ENCODE peak calls at places on chromosomes 11 and 22, in four cellular contexts. A, H, B and I are unnamed samples.

GRCh38 chr11:1050581-1051355 is 14.2 kb upstream of the MUC6 start:
- DNase-seq in A (peak; percentile 57), H (peak; percentile 18), B (no peak), I (peak; percentile 84)

GRCh38 chr22:18998998-18999397 is 62.9 kb upstream of the PRODH start:
- DNase-seq in A (no peak), H (no peak), B (no peak), I (peak; percentile 80)

GRCh38 chr11:65414776-65415498 is 7.7 kb upstream of the NEAT1 start:
- DNase-seq in A (no peak), H (peak; percentile 39), B (no peak), I (no peak)

GRCh38 chr11:20025331-20025840 is 134.9 kb downstream of the DBX1 start:
- DNase-seq in A (no peak), H (no peak), B (no peak), I (no peak)

GRCh38 chr22:43737150-43737828 is 74.8 kb downstream of the EFCAB6 start:
- DNase-seq in A (no peak), H (no peak), B (no peak), I (no peak)

GRCh38 chr22:42645341-42645937 is 3.8 kb downstream of the CYB5R3 start:
- DNase-seq in A (peak; percentile 24), H (no peak), B (no peak), I (no peak)

GRCh38 chr11:18490319-18490718 is 34.7 kb downstream of the LDHAL6A start:
- DNase-seq in A (no peak), H (peak; percentile 2), B (no peak), I (no peak)

GRCh38 chr22:47092896-47093311 is 330.5 kb downstream of the TBC1D22A start:
- DNase-seq in A (no peak), H (peak; percentile 67), B (no peak), I (peak; percentile 16)

GRCh38 chr11:123683616-123684170 is 29.3 kb upstream of the SCN3B start:
- DNase-seq in A (no peak), H (no peak), B (no peak), I (no peak)

DNA sequence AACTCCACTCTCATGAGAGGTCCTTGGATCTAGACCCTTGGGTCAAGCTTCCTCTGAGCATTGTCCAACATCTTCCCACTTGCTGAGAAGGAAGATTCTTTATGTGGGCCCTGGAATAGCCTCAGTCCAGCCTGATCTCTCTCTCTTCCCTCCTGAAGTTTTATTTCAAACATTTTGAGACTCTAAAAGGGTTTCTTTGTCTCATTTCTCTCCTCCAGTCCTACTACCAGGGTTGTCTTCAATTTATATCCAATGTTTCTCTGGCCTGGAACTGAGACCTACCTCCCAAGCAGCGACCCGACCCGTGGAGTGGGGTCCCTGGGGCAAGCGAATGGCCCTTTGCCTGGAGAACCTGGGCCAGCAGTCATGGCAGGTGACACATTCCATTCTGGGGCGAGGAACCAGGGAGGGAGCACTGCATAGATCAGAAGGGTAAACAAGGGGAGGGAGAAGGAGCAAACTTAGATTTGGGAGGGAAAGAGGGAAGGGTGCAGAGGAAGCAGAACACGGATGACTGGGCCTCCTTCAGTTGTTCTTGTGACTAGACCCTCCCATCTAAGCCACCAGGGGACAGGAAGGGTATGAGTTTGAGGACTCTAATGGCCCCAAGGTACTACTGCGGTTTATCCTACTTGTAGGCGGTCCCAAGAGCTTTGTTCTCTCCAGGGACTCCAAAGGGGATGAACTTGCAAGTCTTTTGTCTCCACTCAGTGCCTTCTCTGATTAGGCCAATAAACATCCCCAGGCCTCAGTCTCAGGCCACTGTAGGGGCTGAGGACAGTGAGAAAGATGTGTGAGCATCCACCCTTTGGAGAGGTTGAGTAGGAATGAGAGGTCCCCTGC is 14.2 kb upstream of the PRAME start:
- DNase-seq in A (no peak), H (no peak), B (no peak), I (no peak)
- TF ChIP-seq FOS in A (no peak), H (no peak), B (no peak), I (no peak)

DNA sequence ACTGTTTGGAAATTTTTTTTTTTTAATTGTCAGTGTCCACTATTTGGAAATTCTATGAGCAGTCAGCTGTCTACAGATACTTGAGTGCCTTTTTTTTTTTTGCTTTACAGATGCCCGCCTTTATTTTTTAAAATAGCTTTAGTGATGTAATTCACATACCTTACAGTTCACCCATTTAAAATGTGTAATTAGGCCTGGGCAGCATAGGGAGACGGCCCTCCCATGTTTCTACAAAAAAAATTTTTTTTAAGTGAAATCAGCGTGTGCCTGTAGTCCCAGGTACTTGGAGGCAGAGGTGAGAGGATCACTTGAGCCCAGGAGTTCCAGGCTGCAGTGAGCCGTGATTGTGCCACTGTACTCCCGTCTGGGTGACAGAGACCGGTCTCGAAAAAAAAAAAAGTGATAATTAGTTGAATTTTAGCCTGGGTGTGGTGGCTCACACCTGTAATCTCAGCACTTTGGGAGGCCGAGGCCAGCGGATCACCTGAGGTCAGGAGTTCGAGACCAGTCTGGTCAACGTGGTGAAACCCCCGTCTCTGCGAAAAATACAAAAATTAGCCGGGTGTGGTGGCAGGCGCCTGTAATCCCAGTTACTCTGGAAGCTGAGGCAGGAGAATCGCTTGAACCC is 1.5 kb downstream of the ZNF143 start:
- DNase-seq in A (no peak), H (peak; percentile 25), B (no peak), I (no peak)
- TF ChIP-seq FOS in A (no peak), H (no peak), B (no peak), I (no peak)

GRCh38 chr22:38727530-38728451 is 22.0 kb downstream of the GTPBP1 start:
- DNase-seq in A (no peak), H (no peak), B (no peak), I (no peak)

GRCh38 chr22:38724176-38724575 is 18.4 kb downstream of the GTPBP1 start:
- DNase-seq in A (no peak), H (no peak), B (no peak), I (no peak)

GRCh38 chr22:38727123-38727522 is 21.4 kb downstream of the GTPBP1 start:
- DNase-seq in A (no peak), H (no peak), B (no peak), I (no peak)

GRCh38 chr22:38725900-38726655 is 20.3 kb downstream of the GTPBP1 start:
- DNase-seq in A (no peak), H (no peak), B (no peak), I (no peak)

GRCh38 chr22:38724926-38725571 is 19.3 kb downstream of the GTPBP1 start:
- DNase-seq in A (peak; percentile 50), H (peak; percentile 41), B (no peak), I (peak; percentile 31)
- TF ChIP-seq FOS in A (no peak), H (no peak), B (no peak), I (no peak)

GRCh38 chr22:48824673-48825651 is 1002.7 kb downstream of the BRD1 start:
- DNase-seq in A (no peak), H (no peak), B (no peak), I (no peak)
- TF ChIP-seq FOS in A (no peak), H (no peak), B (no peak), I (no peak)

GRCh38 chr11:62507023-62507422 is 39.6 kb downstream of the AHNAK start:
- DNase-seq in A (no peak), H (no peak), B (no peak), I (no peak)

GRCh38 chr11:62504158-62504973 is 42.2 kb downstream of the AHNAK start:
- DNase-seq in A (no peak), H (no peak), B (no peak), I (no peak)

GRCh38 chr11:62505784-62506145 is 40.8 kb downstream of the AHNAK start:
- DNase-seq in A (no peak), H (no peak), B (no peak), I (no peak)

GRCh38 chr11:62506413-62506940 is 40.1 kb downstream of the AHNAK start:
- DNase-seq in A (no peak), H (no peak), B (no peak), I (no peak)

DNA sequence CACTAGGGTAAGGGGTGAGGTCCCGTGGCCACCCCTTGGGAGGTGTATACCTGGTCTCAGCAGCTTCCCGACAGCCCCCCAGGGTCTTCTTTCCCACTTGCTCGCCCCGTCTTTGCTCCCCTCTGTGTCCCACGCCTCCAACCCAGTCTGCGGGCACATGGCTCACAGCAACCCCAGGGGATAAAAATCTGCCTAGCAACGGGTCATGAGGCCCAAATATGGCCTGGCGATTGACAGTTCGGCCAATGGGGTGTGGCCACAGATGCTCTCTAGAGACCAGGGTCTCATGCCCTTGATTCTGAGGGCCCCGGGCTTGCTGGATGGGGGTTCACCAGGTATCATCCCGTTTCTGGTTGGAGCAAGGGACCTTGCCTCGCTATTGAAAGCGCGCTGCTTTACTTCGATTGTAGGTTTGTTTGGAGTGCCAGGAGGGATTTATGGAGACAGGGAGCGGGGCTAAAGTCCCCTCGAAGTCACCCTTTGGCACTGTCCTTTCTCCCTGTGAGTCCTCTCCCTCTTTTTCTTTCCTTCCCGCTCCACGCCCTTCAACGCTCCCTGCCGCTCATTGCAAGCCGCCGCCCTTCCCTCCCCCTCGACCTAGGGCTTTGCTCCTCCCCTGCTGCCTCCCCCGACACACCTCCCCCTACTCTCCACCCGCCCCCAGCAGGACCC is 41.4 kb downstream of the AHNAK start:
- DNase-seq in A (no peak), H (no peak), B (no peak), I (peak; percentile 66)
- TF ChIP-seq FOS in A (no peak), H (no peak), B (no peak), I (no peak)

GRCh38 chr22:36022697-36023096 is 5.9 kb downstream of the RBFOX2 start:
- DNase-seq in A (no peak), H (no peak), B (no peak), I (no peak)

GRCh38 chr22:36017661-36018091 is 10.9 kb downstream of the RBFOX2 start:
- DNase-seq in A (no peak), H (no peak), B (peak; percentile 68), I (no peak)

GRCh38 chr22:36022162-36022561 is 6.5 kb downstream of the RBFOX2 start:
- DNase-seq in A (no peak), H (peak; percentile 90), B (no peak), I (no peak)

GRCh38 chr22:36016656-36017055 is 12.0 kb downstream of the RBFOX2 start:
- DNase-seq in A (no peak), H (no peak), B (no peak), I (no peak)

DNA sequence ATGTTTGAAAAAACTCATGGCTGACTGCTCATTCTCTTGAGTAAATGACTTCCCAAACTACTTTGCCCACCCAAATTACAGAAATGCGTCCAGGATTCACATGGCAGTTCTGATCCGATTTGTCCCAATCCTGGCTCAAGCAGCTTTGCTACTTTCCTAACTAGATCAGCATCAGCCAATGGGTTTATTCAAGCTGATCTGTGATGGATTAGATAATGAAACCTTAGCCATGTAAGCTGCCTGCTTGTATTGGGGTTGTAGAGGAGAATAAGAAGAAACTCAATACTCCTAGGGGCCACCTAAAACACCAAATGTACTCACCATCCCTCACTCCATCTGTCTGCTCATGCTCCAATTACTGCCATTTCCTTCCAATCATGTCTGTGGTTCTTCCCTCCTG is 7.0 kb downstream of the RBFOX2 start:
- DNase-seq in A (no peak), H (no peak), B (no peak), I (no peak)
- TF ChIP-seq FOS in A (no peak), H (no peak), B (no peak), I (no peak)

GRCh38 chr11:6170226-6170625 is at the start of gene OR52B2:
- DNase-seq in A (no peak), H (no peak), B (no peak), I (no peak)
- TF ChIP-seq FOS in A (no peak), H (no peak), B (no peak), I (no peak)

GRCh38 chr11:121889931-121890330 is 226.1 kb downstream of the BLID start:
- DNase-seq in A (no peak), H (peak; percentile 73), B (no peak), I (no peak)
- TF ChIP-seq FOS in A (no peak), H (no peak), B (no peak), I (no peak)

GRCh38 chr11:48018561-48019229 is 38.3 kb downstream of the PTPRJ start:
- DNase-seq in A (peak; percentile 15), H (no peak), B (no peak), I (no peak)
- TF ChIP-seq FOS in A (no peak), H (no peak), B (no peak), I (no peak)